ENCODE peak calls at places on chromosome 15, in nine cellular contexts. J is uterus, O is hepatic stellate cell, U is lung microvascular endothelial cell, M is omental fat pad, S is AG09319, W is HTR-8/SVneo, B is NCI-H510A treated with DMSO at 0.1 percent for 48 hours, K is NCI-H1092. F is an unnamed sample.
A peak's percentile ranks its signal among the peaks of the same experiment; 100 is the strongest.

GRCh38 chr15:47820047-47820779 is 102.9 kb downstream of the SEMA6D start:
- DNase-seq in M (no peak), J (no peak), U (no peak), O (no peak), K (no peak), S (peak; percentile 11), B (peak; percentile 8), W (peak; percentile 22), F (no peak)

GRCh38 chr15:69903476-69904295 is 194.0 kb downstream of the TLE3 start:
- DNase-seq in B (no peak), O (peak; percentile 24), M (no peak), K (no peak), J (no peak), U (peak; percentile 68), W (no peak), S (no peak), F (no peak)

GRCh38 chr15:100832178-100832942 is 47.3 kb upstream of the ALDH1A3 start:
- DNase-seq in O (no peak), K (no peak), S (no peak), M (no peak), B (no peak), W (no peak), J (no peak), U (no peak), F (no peak)

GRCh38 chr15:89783111-89783860 is 7.2 kb downstream of the MESP2 start:
- DNase-seq in K (no peak), J (no peak), W (no peak), U (no peak), M (no peak), S (peak; percentile 69), O (no peak), B (no peak), F (no peak)

GRCh38 chr15:81295466-81296145 is 28.3 kb downstream of the STARD5 start:
- DNase-seq in S (no peak), K (no peak), O (no peak), J (no peak), W (no peak), B (no peak), M (no peak), U (no peak), F (no peak)

GRCh38 chr15:95025924-95026728 is 794.8 kb downstream of the MCTP2 start:
- DNase-seq in J (peak; percentile 37), U (peak; percentile 75), K (peak; percentile 2), W (peak; percentile 48), M (peak; percentile 36), B (no peak), O (peak; percentile 40), S (no peak), F (no peak)

GRCh38 chr15:72491768-72492167 is 17.6 kb downstream of the ARIH1 start:
- DNase-seq in U (peak; percentile 71), M (no peak), B (no peak), K (no peak), W (peak; percentile 27), O (peak; percentile 55), J (no peak), S (no peak), F (no peak)

GRCh38 chr15:91936182-91936775 is 82.8 kb downstream of the SLCO3A1 start:
- DNase-seq in S (no peak), K (no peak), M (no peak), B (no peak), W (no peak), J (no peak), O (peak; percentile 78), U (no peak), F (no peak)